ENCODE peak calls at places on chromosome 6, in seven cellular contexts. One of them, this sample, is unnamed.

GRCh38 chr6:134438825-134439224 is 120.9 kb upstream of the SGK1 start:
- DNase-seq in GM20000: no peak
- DNase-seq in AG09309: no peak
- DNase-seq in OCI-LY7: no peak
- DNase-seq in Peyer's patch: no peak
- DNase-seq in coronary artery: no peak
- DNase-seq in CD8-positive, alpha-beta T cell: no peak
- DNase-seq in this sample: no peak

GRCh38 chr6:134132494-134133141 is 80.2 kb upstream of the SLC2A12 start:
- DNase-seq in GM20000: no peak
- DNase-seq in AG09309: peak; percentile 35
- DNase-seq in OCI-LY7: no peak
- DNase-seq in Peyer's patch: no peak
- DNase-seq in coronary artery: no peak
- DNase-seq in CD8-positive, alpha-beta T cell: no peak
- DNase-seq in this sample: no peak

GRCh38 chr6:80991316-80991715 is 761.2 kb downstream of the TENT5A start:
- DNase-seq in GM20000: no peak
- DNase-seq in AG09309: no peak
- DNase-seq in OCI-LY7: no peak
- DNase-seq in Peyer's patch: no peak
- DNase-seq in coronary artery: no peak
- DNase-seq in CD8-positive, alpha-beta T cell: no peak
- DNase-seq in this sample: no peak

GRCh38 chr6:110554966-110555460 is 78.6 kb upstream of the SLC22A16 start:
- DNase-seq in GM20000: no peak
- DNase-seq in AG09309: no peak
- DNase-seq in OCI-LY7: no peak
- DNase-seq in Peyer's patch: no peak
- DNase-seq in coronary artery: no peak
- DNase-seq in CD8-positive, alpha-beta T cell: no peak
- DNase-seq in this sample: no peak

GRCh38 chr6:89986650-89987074 is 92.4 kb downstream of the GJA10 start:
- DNase-seq in GM20000: no peak
- DNase-seq in AG09309: peak; percentile 66
- DNase-seq in OCI-LY7: no peak
- DNase-seq in Peyer's patch: no peak
- DNase-seq in coronary artery: no peak
- DNase-seq in CD8-positive, alpha-beta T cell: no peak
- DNase-seq in this sample: no peak

GRCh38 chr6:52362443-52363221 is 681 bp downstream of the PAQR8 start:
- DNase-seq in GM20000: peak; percentile 76
- DNase-seq in AG09309: no peak
- DNase-seq in OCI-LY7: peak; percentile 55
- DNase-seq in Peyer's patch: peak; percentile 67
- DNase-seq in coronary artery: peak; percentile 74
- DNase-seq in CD8-positive, alpha-beta T cell: peak; percentile 56
- DNase-seq in this sample: peak; percentile 33

GRCh38 chr6:90790696-90791095 is 203.8 kb upstream of the MAP3K7 start:
- DNase-seq in GM20000: no peak
- DNase-seq in AG09309: peak; percentile 17
- DNase-seq in OCI-LY7: no peak
- DNase-seq in Peyer's patch: no peak
- DNase-seq in coronary artery: no peak
- DNase-seq in CD8-positive, alpha-beta T cell: no peak
- DNase-seq in this sample: no peak

GRCh38 chr6:44268095-44268628 is 2.1 kb upstream of the TMEM151B start:
- DNase-seq in GM20000: peak; percentile 80
- DNase-seq in AG09309: no peak
- DNase-seq in OCI-LY7: peak; percentile 68
- DNase-seq in Peyer's patch: peak; percentile 59
- DNase-seq in coronary artery: no peak
- DNase-seq in CD8-positive, alpha-beta T cell: peak; percentile 56
- DNase-seq in this sample: peak; percentile 56

GRCh38 chr6:119037264-119037663 is 41.2 kb downstream of the FAM184A start:
- DNase-seq in GM20000: no peak
- DNase-seq in AG09309: no peak
- DNase-seq in OCI-LY7: no peak
- DNase-seq in Peyer's patch: no peak
- DNase-seq in coronary artery: no peak
- DNase-seq in CD8-positive, alpha-beta T cell: no peak
- DNase-seq in this sample: no peak

GRCh38 chr6:119034827-119035458 is 43.5 kb downstream of the FAM184A start:
- DNase-seq in GM20000: no peak
- DNase-seq in AG09309: no peak
- DNase-seq in OCI-LY7: no peak
- DNase-seq in Peyer's patch: no peak
- DNase-seq in coronary artery: no peak
- DNase-seq in CD8-positive, alpha-beta T cell: no peak
- DNase-seq in this sample: no peak

GRCh38 chr6:119036076-119036475 is 42.4 kb downstream of the FAM184A start:
- DNase-seq in GM20000: no peak
- DNase-seq in AG09309: no peak
- DNase-seq in OCI-LY7: no peak
- DNase-seq in Peyer's patch: no peak
- DNase-seq in coronary artery: no peak
- DNase-seq in CD8-positive, alpha-beta T cell: no peak
- DNase-seq in this sample: no peak

GRCh38 chr6:119037941-119038623 is 40.4 kb downstream of the FAM184A start:
- DNase-seq in GM20000: no peak
- DNase-seq in AG09309: no peak
- DNase-seq in OCI-LY7: no peak
- DNase-seq in Peyer's patch: no peak
- DNase-seq in coronary artery: no peak
- DNase-seq in CD8-positive, alpha-beta T cell: no peak
- DNase-seq in this sample: no peak

GRCh38 chr6:119035459-119035858 is 43.0 kb downstream of the FAM184A start:
- DNase-seq in GM20000: no peak
- DNase-seq in AG09309: no peak
- DNase-seq in OCI-LY7: no peak
- DNase-seq in Peyer's patch: no peak
- DNase-seq in coronary artery: no peak
- DNase-seq in CD8-positive, alpha-beta T cell: no peak
- DNase-seq in this sample: no peak
- TF ChIP-seq CTCF in GM20000: no peak
- TF ChIP-seq CTCF in AG09309: no peak
- TF ChIP-seq CTCF in OCI-LY7: no peak
- TF ChIP-seq CTCF in Peyer's patch: no peak
- TF ChIP-seq CTCF in coronary artery: no peak
- TF ChIP-seq CTCF in CD8-positive, alpha-beta T cell: no peak
- TF ChIP-seq CTCF in this sample: no peak

GRCh38 chr6:5028301-5028700 is 24.5 kb upstream of the RPP40 start:
- DNase-seq in GM20000: no peak
- DNase-seq in AG09309: no peak
- DNase-seq in OCI-LY7: no peak
- DNase-seq in Peyer's patch: no peak
- DNase-seq in coronary artery: no peak
- DNase-seq in CD8-positive, alpha-beta T cell: no peak
- DNase-seq in this sample: no peak

GRCh38 chr6:5023923-5024322 is 20.1 kb upstream of the RPP40 start:
- DNase-seq in GM20000: no peak
- DNase-seq in AG09309: no peak
- DNase-seq in OCI-LY7: no peak
- DNase-seq in Peyer's patch: no peak
- DNase-seq in coronary artery: no peak
- DNase-seq in CD8-positive, alpha-beta T cell: no peak
- DNase-seq in this sample: no peak

GRCh38 chr6:5029609-5030008 is 25.8 kb upstream of the RPP40 start:
- DNase-seq in GM20000: no peak
- DNase-seq in AG09309: no peak
- DNase-seq in OCI-LY7: no peak
- DNase-seq in Peyer's patch: no peak
- DNase-seq in coronary artery: no peak
- DNase-seq in CD8-positive, alpha-beta T cell: no peak
- DNase-seq in this sample: no peak

GRCh38 chr6:5028921-5029320 is 25.1 kb upstream of the RPP40 start:
- DNase-seq in GM20000: no peak
- DNase-seq in AG09309: no peak
- DNase-seq in OCI-LY7: no peak
- DNase-seq in Peyer's patch: no peak
- DNase-seq in coronary artery: no peak
- DNase-seq in CD8-positive, alpha-beta T cell: no peak
- DNase-seq in this sample: no peak

DNA sequence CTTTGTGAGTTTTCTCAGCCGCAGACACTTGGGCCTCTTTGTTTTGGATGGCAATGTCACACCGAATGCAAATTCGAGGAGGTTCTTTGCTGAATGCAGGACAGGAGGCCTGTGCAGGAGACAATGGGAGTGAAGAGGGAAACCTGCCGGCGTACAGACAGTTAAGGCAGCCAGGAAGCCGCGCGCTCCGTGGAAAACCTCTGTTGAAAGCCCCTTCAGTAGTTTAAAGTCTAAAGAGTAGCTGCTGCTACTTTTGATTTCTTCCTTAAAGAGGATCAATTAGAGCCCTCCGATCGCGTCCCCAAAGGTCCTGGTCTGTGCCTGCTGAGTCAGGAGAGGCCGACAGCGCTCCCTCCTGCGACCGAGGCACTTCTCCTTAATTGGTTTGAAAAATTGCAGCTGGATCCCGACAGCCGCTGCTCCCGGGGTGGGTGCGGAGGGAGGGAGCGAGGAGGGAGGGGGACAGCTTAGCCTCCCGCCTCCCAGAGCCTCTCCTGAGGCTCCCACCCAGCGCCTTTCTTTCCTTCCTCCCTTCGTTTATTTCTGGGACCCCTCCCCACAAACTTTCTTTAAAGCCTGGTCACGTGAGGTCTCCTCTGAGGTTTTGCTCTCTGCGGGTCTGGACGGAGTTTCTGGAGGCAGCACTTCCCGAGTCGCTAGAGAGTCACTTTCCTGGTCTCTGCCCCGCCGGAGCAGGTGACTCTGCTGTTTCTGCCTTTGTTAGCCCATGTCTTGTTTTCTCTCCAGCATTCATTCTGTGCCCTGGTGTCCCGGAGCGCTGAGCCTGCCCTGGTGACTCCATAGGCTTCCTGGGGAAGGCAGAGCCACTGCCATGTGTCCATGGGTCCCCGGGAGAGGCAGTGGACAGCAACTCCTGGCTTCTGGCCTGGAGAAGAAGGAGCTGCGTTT is 22.3 kb upstream of the RPP40 start:
- DNase-seq in GM20000: no peak
- DNase-seq in AG09309: no peak
- DNase-seq in OCI-LY7: no peak
- DNase-seq in Peyer's patch: no peak
- DNase-seq in coronary artery: peak; percentile 82
- DNase-seq in CD8-positive, alpha-beta T cell: no peak
- DNase-seq in this sample: no peak
- TF ChIP-seq CTCF in GM20000: no peak
- TF ChIP-seq CTCF in AG09309: peak; percentile 5
- TF ChIP-seq CTCF in OCI-LY7: no peak
- TF ChIP-seq CTCF in Peyer's patch: no peak
- TF ChIP-seq CTCF in coronary artery: no peak
- TF ChIP-seq CTCF in CD8-positive, alpha-beta T cell: no peak
- TF ChIP-seq CTCF in this sample: no peak

GRCh38 chr6:7993952-7994351 is 70.2 kb downstream of the BLOC1S5 start:
- DNase-seq in GM20000: no peak
- DNase-seq in AG09309: no peak
- DNase-seq in OCI-LY7: peak; percentile 48
- DNase-seq in Peyer's patch: no peak
- DNase-seq in coronary artery: no peak
- DNase-seq in CD8-positive, alpha-beta T cell: no peak
- DNase-seq in this sample: no peak

GRCh38 chr6:7996538-7997225 is 67.5 kb downstream of the BLOC1S5 start:
- DNase-seq in GM20000: no peak
- DNase-seq in AG09309: no peak
- DNase-seq in OCI-LY7: no peak
- DNase-seq in Peyer's patch: no peak
- DNase-seq in coronary artery: no peak
- DNase-seq in CD8-positive, alpha-beta T cell: no peak
- DNase-seq in this sample: no peak

GRCh38 chr6:7991536-7991935 is 72.7 kb downstream of the BLOC1S5 start:
- DNase-seq in GM20000: no peak
- DNase-seq in AG09309: no peak
- DNase-seq in OCI-LY7: no peak
- DNase-seq in Peyer's patch: no peak
- DNase-seq in coronary artery: no peak
- DNase-seq in CD8-positive, alpha-beta T cell: no peak
- DNase-seq in this sample: no peak

GRCh38 chr6:7993399-7993798 is 70.8 kb downstream of the BLOC1S5 start:
- DNase-seq in GM20000: no peak
- DNase-seq in AG09309: no peak
- DNase-seq in OCI-LY7: no peak
- DNase-seq in Peyer's patch: no peak
- DNase-seq in coronary artery: no peak
- DNase-seq in CD8-positive, alpha-beta T cell: no peak
- DNase-seq in this sample: no peak

DNA sequence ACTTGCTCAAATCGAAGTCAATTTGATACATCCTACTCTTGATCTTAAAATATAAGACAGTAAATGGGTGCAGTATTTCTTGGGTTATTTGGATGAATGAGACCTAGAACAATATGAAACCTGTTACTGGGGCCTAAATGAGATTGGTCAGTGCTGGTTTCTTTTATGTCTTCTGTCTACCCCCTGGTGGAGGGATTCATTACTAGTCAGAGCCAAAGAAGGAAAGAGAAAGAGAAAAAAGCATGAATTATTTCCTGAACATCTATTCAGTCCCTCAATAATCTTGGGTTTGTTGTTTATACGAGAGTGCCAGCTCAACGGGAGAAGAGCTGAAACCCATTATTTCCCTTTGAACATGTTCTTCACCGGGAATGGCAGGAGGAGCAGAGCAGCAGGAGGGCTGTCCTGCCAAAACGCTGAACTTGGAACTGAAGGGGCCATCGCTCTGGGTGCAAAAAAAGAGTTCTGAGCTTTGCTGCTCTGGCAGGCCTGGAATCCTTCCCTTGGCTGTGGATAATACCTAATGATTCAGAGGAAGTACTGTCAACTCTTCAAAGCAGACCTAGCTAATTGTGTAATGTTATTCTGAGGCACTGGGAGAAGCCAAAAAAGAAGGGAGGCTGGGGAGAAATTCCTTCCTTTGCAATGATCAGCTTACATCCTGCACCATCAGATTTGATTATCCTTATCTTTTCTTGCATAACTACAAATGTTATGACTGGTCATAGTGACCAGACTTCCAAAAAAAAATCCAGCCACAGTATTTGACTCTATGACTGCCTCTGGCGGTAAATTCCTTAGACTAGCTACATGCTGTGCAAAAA is 72.0 kb downstream of the BLOC1S5 start:
- DNase-seq in GM20000: peak; percentile 79
- DNase-seq in AG09309: peak; percentile 86
- DNase-seq in OCI-LY7: peak; percentile 76
- DNase-seq in Peyer's patch: no peak
- DNase-seq in coronary artery: no peak
- DNase-seq in CD8-positive, alpha-beta T cell: no peak
- DNase-seq in this sample: no peak
- TF ChIP-seq CTCF in GM20000: no peak
- TF ChIP-seq CTCF in AG09309: peak; percentile 41
- TF ChIP-seq CTCF in OCI-LY7: peak; percentile 89
- TF ChIP-seq CTCF in Peyer's patch: peak; percentile 73
- TF ChIP-seq CTCF in coronary artery: no peak
- TF ChIP-seq CTCF in CD8-positive, alpha-beta T cell: no peak
- TF ChIP-seq CTCF in this sample: no peak

GRCh38 chr6:30829016-30829415 is 55.3 kb upstream of the DDR1 start:
- DNase-seq in GM20000: no peak
- DNase-seq in AG09309: no peak
- DNase-seq in OCI-LY7: no peak
- DNase-seq in Peyer's patch: no peak
- DNase-seq in coronary artery: no peak
- DNase-seq in CD8-positive, alpha-beta T cell: no peak
- DNase-seq in this sample: no peak

GRCh38 chr6:30826961-30827342 is 57.4 kb upstream of the DDR1 start:
- DNase-seq in GM20000: no peak
- DNase-seq in AG09309: no peak
- DNase-seq in OCI-LY7: no peak
- DNase-seq in Peyer's patch: no peak
- DNase-seq in coronary artery: no peak
- DNase-seq in CD8-positive, alpha-beta T cell: no peak
- DNase-seq in this sample: no peak

GRCh38 chr6:30830438-30830837 is 53.9 kb upstream of the DDR1 start:
- DNase-seq in GM20000: no peak
- DNase-seq in AG09309: no peak
- DNase-seq in OCI-LY7: peak; percentile 43
- DNase-seq in Peyer's patch: peak; percentile 37
- DNase-seq in coronary artery: no peak
- DNase-seq in CD8-positive, alpha-beta T cell: no peak
- DNase-seq in this sample: no peak

GRCh38 chr6:30828027-30828962 is 56.0 kb upstream of the DDR1 start:
- DNase-seq in GM20000: peak; percentile 71
- DNase-seq in AG09309: peak; percentile 76
- DNase-seq in OCI-LY7: peak; percentile 77
- DNase-seq in Peyer's patch: peak; percentile 82
- DNase-seq in coronary artery: peak; percentile 94
- DNase-seq in CD8-positive, alpha-beta T cell: peak; percentile 78
- DNase-seq in this sample: peak; percentile 76

DNA sequence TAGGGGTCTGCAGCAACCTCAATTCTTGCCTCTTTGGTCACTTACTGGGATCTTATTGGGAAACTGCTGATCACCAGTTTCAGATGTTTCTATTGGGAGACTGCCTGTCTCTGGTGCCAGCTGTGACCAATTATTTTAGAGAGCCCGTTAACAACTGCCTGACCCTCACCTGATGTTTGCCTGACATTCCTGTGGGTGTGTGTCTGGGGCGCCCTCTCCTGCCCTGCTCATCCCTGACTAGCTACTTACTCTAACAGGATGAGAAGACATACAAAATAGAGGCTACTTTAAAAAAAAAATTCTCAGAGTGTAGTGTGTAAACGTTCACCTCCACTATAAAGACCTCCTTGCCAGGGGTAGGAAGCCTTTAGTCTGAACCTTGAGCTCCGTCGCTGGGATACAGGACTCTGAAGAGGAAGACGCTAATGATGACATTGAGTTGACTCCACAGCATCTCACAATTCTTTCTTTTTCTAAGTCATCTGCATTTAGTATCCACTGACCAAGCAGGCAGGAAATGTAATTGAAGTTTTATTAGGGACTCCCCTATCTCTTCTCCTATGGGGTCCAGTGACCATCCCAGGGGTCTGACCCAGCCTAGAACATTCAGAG is 54.6 kb upstream of the DDR1 start:
- DNase-seq in GM20000: no peak
- DNase-seq in AG09309: no peak
- DNase-seq in OCI-LY7: no peak
- DNase-seq in Peyer's patch: no peak
- DNase-seq in coronary artery: no peak
- DNase-seq in CD8-positive, alpha-beta T cell: no peak
- DNase-seq in this sample: no peak
- TF ChIP-seq CTCF in GM20000: no peak
- TF ChIP-seq CTCF in AG09309: no peak
- TF ChIP-seq CTCF in OCI-LY7: peak; percentile 52
- TF ChIP-seq CTCF in Peyer's patch: no peak
- TF ChIP-seq CTCF in coronary artery: no peak
- TF ChIP-seq CTCF in CD8-positive, alpha-beta T cell: no peak
- TF ChIP-seq CTCF in this sample: no peak

This sample was measured in CD4-positive, alpha-beta T cell.